ENCODE peak calls at places on chromosome 21, in four cellular contexts. F, B, W and Y are unnamed samples.

GRCh38 chr21:16533692-16534407 is 804.1 kb downstream of the USP25 start:
- DNase-seq in F (no peak), W (no peak), B (no peak), Y (no peak)

GRCh38 chr21:31447477-31447876 is 103.4 kb upstream of the TIAM1 start:
- DNase-seq in W (no peak), B (no peak), F (no peak), Y (no peak)

GRCh38 chr21:26449161-26449560 is 123.9 kb downstream of the CYYR1 start:
- DNase-seq in F (no peak), B (peak), W (no peak), Y (no peak)

GRCh38 chr21:14886001-14886400 is 178.8 kb downstream of the NRIP1 start:
- DNase-seq in B (no peak), F (no peak), W (no peak), Y (no peak)

GRCh38 chr21:25936776-25937175 is 202.0 kb downstream of the GABPA start:
- DNase-seq in W (no peak), F (no peak), B (no peak), Y (no peak)

GRCh38 chr21:23574932-23575331 is 2032.3 kb downstream of the MRPL39 start:
- DNase-seq in B (no peak), W (peak), F (no peak), Y (no peak)

GRCh38 chr21:31218830-31219608 is 125.0 kb downstream of the TIAM1 start:
- DNase-seq in F (peak), B (no peak), W (no peak), Y (no peak)

GRCh38 chr21:39845581-39846130 is 21.6 kb upstream of the PCP4 start:
- DNase-seq in W (no peak), F (no peak), B (no peak), Y (no peak)

GRCh38 chr21:27423073-27423472 is 456.2 kb upstream of the ADAMTS5 start:
- DNase-seq in B (peak), W (no peak), F (peak), Y (no peak)

GRCh38 chr21:26918318-26919065 is 48.4 kb downstream of the ADAMTS5 start:
- DNase-seq in B (peak), F (no peak), W (no peak), Y (no peak)

GRCh38 chr21:27636671-27637070 is 669.8 kb upstream of the ADAMTS5 start:
- DNase-seq in B (no peak), F (no peak), W (no peak), Y (no peak)

GRCh38 chr21:31397515-31397926 is 53.5 kb upstream of the TIAM1 start:
- DNase-seq in W (no peak), F (no peak), B (no peak), Y (no peak)

GRCh38 chr21:39579734-39580332 is 32.9 kb upstream of the B3GALT5 start:
- DNase-seq in W (no peak), B (no peak), F (no peak), Y (no peak)

GRCh38 chr21:36104306-36105300 is 30.3 kb upstream of the CBR3 start:
- DNase-seq in B (no peak), W (peak), F (no peak), Y (no peak)

GRCh38 chr21:40602105-40602504 is 244.9 kb downstream of the DSCAM start:
- DNase-seq in W (no peak), B (no peak), F (no peak), Y (no peak)

GRCh38 chr21:32516729-32517649 is 68.3 kb downstream of the TCP10L start:
- DNase-seq in F (no peak), W (no peak), B (peak), Y (no peak)

GRCh38 chr21:19684328-19684727 is 1280.7 kb upstream of the TMPRSS15 start:
- DNase-seq in B (no peak), W (no peak), F (no peak), Y (no peak)

GRCh38 chr21:34771512-34772028 is 102.8 kb downstream of the CLIC6 start:
- DNase-seq in B (peak), F (no peak), W (no peak), Y (no peak)

GRCh38 chr21:21165063-21165645 is 166.9 kb downstream of the NCAM2 start:
- DNase-seq in W (no peak), B (peak), F (no peak), Y (no peak)

GRCh38 chr21:20882462-20883415 is 115.5 kb upstream of the NCAM2 start:
- DNase-seq in F (no peak), B (no peak), W (peak), Y (no peak)

DNA sequence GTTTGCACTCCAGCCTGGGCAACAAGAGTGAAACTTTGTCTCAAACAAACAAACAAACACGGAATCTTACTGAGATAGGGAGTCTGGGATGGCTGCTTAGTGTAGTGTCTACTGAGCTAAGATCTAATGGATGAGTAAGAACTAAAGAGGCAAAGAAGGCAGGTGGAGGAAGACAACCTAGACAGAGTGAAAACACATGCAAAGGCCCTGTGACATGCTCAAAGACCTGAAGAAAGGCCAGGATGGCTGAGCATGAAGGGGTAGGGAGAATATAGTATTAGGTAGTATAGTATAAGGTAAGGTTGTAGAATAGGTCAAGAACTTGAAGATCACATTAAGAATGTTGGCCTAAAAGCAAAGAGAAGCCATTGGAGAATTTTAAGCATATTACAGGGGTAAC is 49.1 kb downstream of the MAP3K7CL start:
- DNase-seq in W (no peak), B (no peak), F (no peak), Y (no peak)
- H3K4me3 ChIP-seq in W (no peak), B (no peak), F (no peak), Y (no peak)

DNA sequence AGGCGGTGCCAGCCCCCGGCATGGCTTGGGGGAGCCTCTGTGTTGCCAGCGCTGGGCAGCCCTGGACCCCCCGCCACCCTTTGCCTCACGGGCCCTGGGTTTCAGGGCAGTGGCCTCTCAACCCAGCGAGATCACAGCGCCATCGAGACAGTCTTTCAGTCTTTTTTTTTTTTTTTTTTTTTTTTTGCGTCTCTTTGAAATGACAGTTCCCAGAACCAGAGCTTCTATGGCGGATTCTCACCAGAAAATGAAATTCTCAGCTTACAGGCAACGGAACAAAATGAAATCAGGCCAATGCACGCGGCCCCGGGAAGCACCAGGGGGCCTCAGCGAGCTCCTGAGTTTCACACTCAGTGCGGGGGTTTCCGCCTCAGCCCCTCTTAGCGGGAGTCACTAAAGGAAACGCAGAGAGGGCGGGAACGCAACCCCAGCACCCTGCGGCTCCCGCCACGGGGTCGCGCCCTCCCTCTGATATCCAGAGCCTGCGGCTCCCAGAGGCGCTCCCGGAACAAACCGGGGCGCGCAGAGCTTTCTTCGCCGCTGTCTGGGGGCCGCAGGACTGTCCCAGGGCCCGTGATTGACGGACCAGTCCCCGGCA is 8.0 kb upstream of the COL6A1 start:
- DNase-seq in B (no peak), F (peak), W (peak), Y (no peak)
- TF ChIP-seq CTCF in B (peak), F (peak), W (peak), Y (peak)

DNA sequence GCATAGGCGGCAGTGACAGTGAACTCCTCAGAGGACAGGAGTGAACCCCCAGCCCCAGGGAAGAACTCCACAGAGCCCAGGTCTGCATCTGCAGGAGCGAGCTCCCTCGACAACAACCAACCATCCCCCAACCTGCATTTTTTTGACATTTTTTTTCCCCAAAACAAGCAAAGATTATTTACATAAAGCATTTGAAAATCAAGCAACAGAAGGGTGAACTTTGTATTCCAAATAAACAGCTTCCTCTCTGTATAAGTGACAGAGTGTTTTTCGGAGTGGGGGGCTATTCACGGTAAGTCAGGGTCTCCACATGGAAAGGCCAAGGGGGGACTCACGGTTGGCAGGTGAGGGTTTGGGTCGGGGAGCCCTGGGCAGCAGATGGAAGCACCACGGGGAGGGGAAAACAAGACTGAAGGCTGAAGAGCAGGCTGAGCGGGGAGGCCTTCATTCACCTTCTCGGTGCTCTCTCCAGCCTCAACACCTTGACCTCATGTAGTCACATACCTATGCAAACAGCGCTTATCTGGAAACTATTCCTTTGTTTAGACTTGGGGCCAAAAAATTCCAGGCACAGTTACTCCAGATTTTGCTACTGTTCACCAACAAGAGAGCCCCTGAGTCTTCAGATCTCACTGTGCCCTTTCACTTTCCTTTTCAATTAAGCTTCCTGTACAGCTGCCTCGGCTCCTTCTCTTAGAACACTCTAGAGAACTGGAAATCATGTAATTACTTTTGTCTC is 27.6 kb downstream of the C2CD2 start:
- DNase-seq in B (no peak), F (no peak), W (peak), Y (peak)
- H3K4me3 ChIP-seq in B (peak), F (peak), W (peak), Y (peak)

GRCh38 chr21:37564341-37564923 is 197.9 kb downstream of the DYRK1A start:
- DNase-seq in B (peak), W (peak), F (peak), Y (no peak)
- TF ChIP-seq CTCF in B (peak), W (no peak), F (no peak), Y (no peak)

GRCh38 chr21:44907225-44907965 is 13.3 kb downstream of the ITGB2 start:
- DNase-seq in W (no peak), B (no peak), F (peak), Y (no peak)

GRCh38 chr21:44909719-44910118 is 11.0 kb downstream of the ITGB2 start:
- DNase-seq in F (no peak), B (no peak), W (no peak), Y (no peak)

GRCh38 chr21:44908908-44909307 is 11.8 kb downstream of the ITGB2 start:
- DNase-seq in B (no peak), F (no peak), W (no peak), Y (no peak)

GRCh38 chr21:44908496-44908895 is 12.2 kb downstream of the ITGB2 start:
- DNase-seq in F (no peak), W (no peak), B (no peak), Y (no peak)

GRCh38 chr21:44907966-44908364 is 12.7 kb downstream of the ITGB2 start:
- DNase-seq in B (no peak), W (no peak), F (no peak), Y (no peak)
- H3K4me3 ChIP-seq in B (no peak), W (no peak), F (peak), Y (no peak)